ENCODE peak calls at places on chromosomes 13 and 19, in four cellular contexts. O is NCI-H1092 treated with DMSO at 0.1 percent for 48 hours; L is fibroblast of lung; C is naive thymus-derived CD8-positive, alpha-beta T cell. T is an unnamed sample.

GRCh38 chr19:11848594-11849263 is at the start of gene ZNF439:
- DNase-seq in O (peak), L (peak), C (peak), T (no peak)

GRCh38 chr19:50311723-50312635 is 17.2 kb downstream of the KCNC3 start:
- DNase-seq in O (no peak), L (no peak), C (no peak), T (no peak)

GRCh38 chr19:3516675-3517207 is 10.6 kb downstream of the FZR1 start:
- DNase-seq in O (peak), L (no peak), C (peak), T (no peak)

GRCh38 chr19:16066611-16067104 is 9.6 kb upstream of the TPM4 start:
- DNase-seq in O (no peak), L (peak), C (peak), T (peak)

GRCh38 chr19:17107546-17108452 is 32.2 kb downstream of the MYO9B start:
- DNase-seq in O (no peak), L (peak), C (no peak), T (peak)

GRCh38 chr13:34523401-34523800 is 418.7 kb upstream of the NBEA start:
- DNase-seq in O (no peak), L (peak), C (no peak), T (no peak)

GRCh38 chr13:92572190-92572589 is 654.4 kb upstream of the GPC6 start:
- DNase-seq in O (no peak), L (no peak), C (no peak), T (no peak)

GRCh38 chr13:48235100-48235813 is 2.3 kb downstream of the ITM2B start:
- DNase-seq in O (peak), L (peak), C (no peak), T (no peak)

GRCh38 chr19:4676955-4677731 is 7.0 kb upstream of the MYDGF start:
- DNase-seq in O (no peak), L (peak), C (no peak), T (no peak)

GRCh38 chr13:42561752-42562467 is 12.0 kb upstream of the TNFSF11 start:
- DNase-seq in O (no peak), L (no peak), C (no peak), T (no peak)

GRCh38 chr19:48646192-48646911 is 365 bp upstream of the CA11 start:
- DNase-seq in O (peak), L (peak), C (peak), T (peak)

GRCh38 chr13:99766641-99767045 is 204.9 kb downstream of the ZIC5 start:
- DNase-seq in O (peak), L (no peak), C (no peak), T (no peak)

GRCh38 chr13:70162141-70162540 is 53.9 kb upstream of the KLHL1 start:
- DNase-seq in O (no peak), L (no peak), C (no peak), T (no peak)

GRCh38 chr19:28289294-28290063 is 923.5 kb downstream of the UQCRFS1 start:
- DNase-seq in O (peak), L (peak), C (no peak), T (no peak)

GRCh38 chr19:18171605-18172327 is 1.8 kb upstream of the IFI30 start:
- DNase-seq in O (no peak), L (no peak), C (no peak), T (no peak)

GRCh38 chr19:8361921-8362793 is 1.8 kb upstream of the ANGPTL4 start:
- DNase-seq in O (peak), L (peak), C (no peak), T (peak)

GRCh38 chr13:75907044-75907443 is 270.9 kb downstream of the LMO7 start:
- DNase-seq in O (no peak), L (no peak), C (no peak), T (no peak)

GRCh38 chr19:30870861-30871260 is 478.4 kb downstream of the TSHZ3 start:
- DNase-seq in O (no peak), L (no peak), C (no peak), T (no peak)

GRCh38 chr13:79108914-79109643 is 297.0 kb downstream of the RBM26 start:
- DNase-seq in O (peak), L (no peak), C (no peak), T (no peak)

GRCh38 chr13:45538382-45538781 is 73.6 kb downstream of the COG3 start:
- DNase-seq in O (no peak), L (no peak), C (no peak), T (no peak)

GRCh38 chr13:100803091-100803490 is 128.5 kb upstream of the TMTC4 start:
- DNase-seq in O (no peak), L (no peak), C (no peak), T (no peak)

GRCh38 chr13:88248393-88248792 is 577.2 kb downstream of the SLITRK5 start:
- DNase-seq in O (no peak), L (no peak), C (no peak), T (no peak)